ENCODE peak calls at places on chromosomes 16 and 17, in ten cellular contexts. X is activated T-helper 2 cell treated with anti-CD3 and anti-CD28 coated beads, Interferon-gamma antibody, Interleukin-2, Interleukin-4, amounts not matched to agents 10 μg/mL and 5 μg/mL and 100 μg/mL, durations not matched to agents 14 hours and 24 hours and 36 hours; O is ACHN; W is lung; J is H7; B is CD4-positive, alpha-beta T cell; S is bronchial epithelial cell; D is neural crest cell; F is activated CD4-positive, alpha-beta T cell treated with anti-CD3 and anti-CD28 coated beads for 48 hours; V is H1. L is an unnamed sample.

GRCh38 chr17:16878084-16878483 is 93.8 kb downstream of the TNFRSF13B start:
- DNase-seq in X (no peak), O (no peak), W (no peak), J (no peak), B (no peak), S (no peak), D (no peak), F (no peak), V (peak; percentile 20), L (no peak)

GRCh38 chr17:12983986-12984932 is 33.6 kb downstream of the ELAC2 start:
- DNase-seq in X (no peak), O (peak; percentile 20), W (peak; percentile 42), J (no peak), B (no peak), S (no peak), D (no peak), F (no peak), V (no peak), L (no peak)

GRCh38 chr17:82345151-82345976 is 11.8 kb upstream of the SECTM1 start:
- DNase-seq in X (no peak), O (no peak), W (no peak), J (no peak), B (no peak), S (no peak), D (no peak), F (no peak), V (no peak), L (no peak)

GRCh38 chr17:77019955-77020379 is 120.8 kb upstream of the SEC14L1 start:
- DNase-seq in X (no peak), O (no peak), W (no peak), J (peak; percentile 60), B (no peak), S (no peak), D (no peak), F (no peak), V (no peak), L (no peak)

GRCh38 chr16:66382171-66382965 is 15.9 kb downstream of the CDH5 start:
- DNase-seq in X (no peak), O (peak; percentile 96), W (no peak), J (peak; percentile 39), B (no peak), S (peak; percentile 98), D (no peak), F (no peak), V (no peak), L (no peak)

GRCh38 chr17:46173153-46173552 is 20.1 kb downstream of the KANSL1 start:
- DNase-seq in X (no peak), O (no peak), W (no peak), J (no peak), B (no peak), S (no peak), D (no peak), F (no peak), V (no peak), L (no peak)

GRCh38 chr16:66906916-66907836 is 11.5 kb downstream of the CDH16 start:
- DNase-seq in X (no peak), O (no peak), W (no peak), J (peak; percentile 23), B (no peak), S (no peak), D (no peak), F (no peak), V (no peak), L (no peak)

GRCh38 chr17:80212962-80213650 is 7.0 kb downstream of the SGSH start:
- DNase-seq in X (no peak), O (no peak), W (no peak), J (no peak), B (no peak), S (no peak), D (no peak), F (no peak), V (no peak), L (no peak)

GRCh38 chr17:27810902-27811557 is 10.7 kb upstream of the NOS2 start:
- DNase-seq in X (no peak), O (no peak), W (no peak), J (no peak), B (no peak), S (peak; percentile 10), D (no peak), F (no peak), V (no peak), L (no peak)

GRCh38 chr16:67672739-67673662 is 6.4 kb downstream of the C16orf86 start:
- DNase-seq in X (no peak), O (peak; percentile 79), W (peak; percentile 70), J (peak; percentile 91), B (peak; percentile 52), S (peak; percentile 49), D (peak; percentile 47), F (peak; percentile 71), V (peak; percentile 87), L (peak; percentile 4)

GRCh38 chr17:82113422-82113821 is 15.4 kb upstream of the FASN start:
- DNase-seq in X (no peak), O (no peak), W (no peak), J (no peak), B (no peak), S (no peak), D (no peak), F (no peak), V (no peak), L (no peak)

GRCh38 chr17:57574040-57574513 is 171.0 kb downstream of the CCDC182 start:
- DNase-seq in X (no peak), O (no peak), W (no peak), J (no peak), B (no peak), S (no peak), D (no peak), F (no peak), V (no peak), L (no peak)

GRCh38 chr17:75547091-75547490 is 21.6 kb downstream of the LLGL2 start:
- DNase-seq in X (no peak), O (no peak), W (no peak), J (no peak), B (no peak), S (no peak), D (no peak), F (no peak), V (no peak), L (no peak)

GRCh38 chr16:85735225-85735722 is 15.6 kb downstream of the C16orf74 start:
- DNase-seq in X (peak; percentile 18), O (no peak), W (no peak), J (no peak), B (peak; percentile 44), S (no peak), D (no peak), F (peak; percentile 45), V (no peak), L (no peak)

GRCh38 chr17:70879389-70879788 is 710.1 kb downstream of the KCNJ2 start:
- DNase-seq in X (no peak), O (no peak), W (no peak), J (no peak), B (no peak), S (no peak), D (no peak), F (no peak), V (no peak), L (no peak)

GRCh38 chr16:527015-527903 is at the start of gene CAPN15:
- DNase-seq in X (peak; percentile 82), O (peak; percentile 90), W (peak; percentile 87), J (peak; percentile 97), B (peak; percentile 76), S (peak; percentile 49), D (peak; percentile 83), F (peak; percentile 90), V (peak; percentile 94), L (peak; percentile 93)

GRCh38 chr16:70638814-70639792 is 7.3 kb upstream of the IL34 start:
- DNase-seq in X (no peak), O (no peak), W (no peak), J (no peak), B (no peak), S (peak; percentile 20), D (no peak), F (no peak), V (no peak), L (no peak)

GRCh38 chr17:75084039-75084660 is 3.6 kb upstream of the SLC16A5 start:
- DNase-seq in X (no peak), O (no peak), W (no peak), J (no peak), B (no peak), S (no peak), D (no peak), F (peak; percentile 16), V (no peak), L (no peak)

GRCh38 chr17:48554412-48555090 is 9.6 kb upstream of the HOXB2 start:
- DNase-seq in X (no peak), O (peak; percentile 39), W (no peak), J (peak; percentile 80), B (no peak), S (no peak), D (no peak), F (no peak), V (no peak), L (no peak)

GRCh38 chr16:85699628-85700027 is 10.9 kb upstream of the GINS2 start:
- DNase-seq in X (no peak), O (peak; percentile 70), W (no peak), J (no peak), B (no peak), S (peak; percentile 79), D (no peak), F (peak; percentile 26), V (no peak), L (no peak)

GRCh38 chr17:58047751-58048150 is 35.5 kb upstream of the DYNLL2 start:
- DNase-seq in X (no peak), O (no peak), W (no peak), J (no peak), B (no peak), S (no peak), D (no peak), F (no peak), V (no peak), L (no peak)

GRCh38 chr17:49443862-49444261 is 29.2 kb upstream of the PHB1 start:
- DNase-seq in X (no peak), O (no peak), W (no peak), J (no peak), B (no peak), S (no peak), D (no peak), F (no peak), V (no peak), L (no peak)

GRCh38 chr17:77786740-77787505 is 171.6 kb upstream of the TNRC6C start:
- DNase-seq in X (no peak), O (no peak), W (no peak), J (peak; percentile 79), B (no peak), S (no peak), D (no peak), F (no peak), V (peak; percentile 68), L (no peak)

GRCh38 chr16:1613240-1613639 is 1.1 kb downstream of the CRAMP1 start:
- DNase-seq in X (no peak), O (peak; percentile 35), W (no peak), J (peak; percentile 61), B (no peak), S (no peak), D (no peak), F (peak; percentile 31), V (no peak), L (no peak)

GRCh38 chr17:42667088-42667951 is 8.2 kb downstream of the TUBG2 start:
- DNase-seq in X (no peak), O (peak; percentile 97), W (peak; percentile 63), J (peak; percentile 33), B (no peak), S (peak; percentile 94), D (no peak), F (no peak), V (no peak), L (no peak)

GRCh38 chr17:12985431-12986285 is 32.2 kb downstream of the ELAC2 start:
- DNase-seq in X (no peak), O (no peak), W (no peak), J (no peak), B (no peak), S (no peak), D (no peak), F (no peak), V (no peak), L (no peak)

GRCh38 chr16:30141750-30142149 is 18.7 kb upstream of the MAPK3 start:
- DNase-seq in X (no peak), O (no peak), W (no peak), J (no peak), B (no peak), S (no peak), D (no peak), F (no peak), V (no peak), L (no peak)

GRCh38 chr17:47829870-47830269 is 1.5 kb downstream of the MRPL10 start:
- DNase-seq in X (no peak), O (no peak), W (no peak), J (no peak), B (no peak), S (no peak), D (no peak), F (no peak), V (no peak), L (no peak)